ENCODE peak calls at places on chromosomes 16 and 17, in eight cellular contexts. K, Z, B, P, H, N, R and D are unnamed samples. For H3K27me3, the result is how much of the 10 kb centered on the place peaks cover.

GRCh38 chr17:68509151-68510057 is 2.8 kb upstream of the PRKAR1A start:
- DNase-seq in Z (peak), N (peak), K (no peak), R (no peak), P (peak), B (no peak), H (no peak), D (no peak)

GRCh38 chr16:63038563-63039131 is 1002.4 kb upstream of the CDH8 start:
- DNase-seq in H (no peak), Z (no peak), B (peak), P (no peak), N (no peak), R (no peak), K (no peak), D (no peak)

GRCh38 chr16:27722892-27723450 is 173.0 kb downstream of the KATNIP start:
- DNase-seq in P (no peak), R (peak), K (no peak), N (no peak), Z (no peak), H (no peak), B (no peak), D (no peak)

GRCh38 chr16:57606847-57607501 is 21.5 kb upstream of the ADGRG1 start:
- DNase-seq in R (no peak), H (no peak), K (no peak), B (no peak), P (no peak), N (no peak), Z (no peak), D (no peak)

GRCh38 chr16:31077592-31078199 is 3.5 kb downstream of the ZNF646 start:
- DNase-seq in P (no peak), B (no peak), K (no peak), R (no peak), H (no peak), N (no peak), Z (no peak), D (peak)

GRCh38 chr17:6755731-6756184 is at the start of gene XAF1:
- DNase-seq in B (no peak), R (no peak), P (peak), H (no peak), N (peak), K (peak), Z (no peak), D (no peak)

GRCh38 chr17:74024871-74025531 is 178.5 kb upstream of the RPL38 start:
- DNase-seq in R (peak), B (no peak), H (no peak), N (no peak), K (no peak), P (peak), Z (no peak), D (no peak)

GRCh38 chr17:80782536-80783427 is 208.9 kb upstream of the CHMP6 start:
- DNase-seq in R (peak), P (no peak), N (no peak), B (no peak), Z (no peak), K (peak), H (peak), D (peak)

GRCh38 chr16:47061204-47061603 is 82.5 kb downstream of the NETO2 start:
- DNase-seq in P (no peak), B (no peak), K (no peak), Z (no peak), N (no peak), R (no peak), H (no peak), D (no peak)

GRCh38 chr16:21183995-21184394 is 25.5 kb downstream of the LDAF1 start:
- DNase-seq in H (no peak), K (no peak), R (no peak), P (no peak), Z (no peak), B (no peak), N (no peak), D (no peak)

GRCh38 chr16:694187-694862 is 4.1 kb upstream of the WDR24 start:
- DNase-seq in P (no peak), R (peak), Z (no peak), H (no peak), B (no peak), K (no peak), N (no peak), D (no peak)
- H3K27me3 ChIP-seq in P (under half), R (half or more), Z (half or more), H (under half), B (under half), K (under half), N (half or more), D (under half)

GRCh38 chr17:45222273-45222993 is 748 bp downstream of the FMNL1 start:
- DNase-seq in K (peak), H (no peak), N (no peak), B (no peak), R (no peak), Z (no peak), P (no peak), D (no peak)

GRCh38 chr17:45221081-45221996 is at the start of gene FMNL1:
- DNase-seq in B (peak), N (peak), H (no peak), R (no peak), Z (no peak), P (peak), K (peak), D (peak)

GRCh38 chr17:45220079-45220478 is 1.6 kb upstream of the FMNL1 start:
- DNase-seq in N (no peak), Z (no peak), P (peak), B (no peak), H (no peak), K (no peak), R (no peak), D (no peak)

GRCh38 chr17:45221997-45222272 is 250 bp downstream of the FMNL1 start:
- DNase-seq in H (no peak), Z (no peak), B (no peak), P (no peak), K (no peak), N (no peak), R (no peak), D (no peak)

DNA sequence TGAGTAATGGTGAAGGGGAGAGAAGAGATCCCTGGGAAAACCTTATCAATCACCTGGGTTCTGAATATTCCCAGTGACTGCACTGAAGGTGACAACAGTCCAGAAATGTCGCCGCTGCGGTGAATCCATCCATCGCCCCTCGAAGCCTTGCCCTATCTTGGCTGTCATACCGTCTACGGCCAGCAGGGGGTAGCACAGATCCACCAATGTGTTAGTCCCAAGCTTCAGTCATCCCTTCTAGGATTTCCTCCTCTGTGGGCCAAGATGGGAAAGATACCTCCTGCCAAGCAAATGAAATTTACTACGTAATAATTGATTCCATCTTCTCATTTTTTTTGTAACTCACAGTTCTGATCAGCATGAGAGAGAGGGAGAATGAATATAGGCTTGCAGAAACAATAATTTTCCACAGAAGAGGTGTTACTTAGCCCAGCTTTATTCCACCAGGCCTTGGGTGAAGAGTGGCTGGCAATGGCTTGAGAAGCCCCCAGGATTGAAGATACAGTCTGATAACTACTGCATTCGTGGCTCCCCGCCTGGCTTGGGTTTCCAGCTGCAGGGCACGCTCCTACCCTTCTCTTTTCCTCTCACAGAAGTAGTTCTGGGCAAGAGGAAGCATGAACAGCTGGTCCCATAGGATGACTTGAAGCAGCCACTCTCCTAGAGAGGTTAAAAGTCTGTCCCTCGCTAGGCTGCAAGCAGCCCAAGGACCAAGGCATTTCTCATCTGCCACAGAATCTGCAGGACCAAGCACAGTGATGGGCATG is 2.6 kb upstream of the FMNL1 start:
- DNase-seq in H (peak), P (peak), B (peak), Z (peak), N (peak), R (peak), K (peak), D (peak)
- H3K27me3 ChIP-seq in H (under half), P (under half), B (under half), Z (under half), N (under half), R (half or more), K (under half), D (under half)

GRCh38 chr16:86239381-86239780 is 270.9 kb upstream of the FOXF1 start:
- DNase-seq in R (no peak), Z (no peak), B (no peak), N (no peak), P (no peak), K (no peak), H (no peak), D (no peak)
- H3K27me3 ChIP-seq in R (under half), Z (under half), B (under half), N (under half), P (under half), K (under half), H (under half), D (under half)

DNA sequence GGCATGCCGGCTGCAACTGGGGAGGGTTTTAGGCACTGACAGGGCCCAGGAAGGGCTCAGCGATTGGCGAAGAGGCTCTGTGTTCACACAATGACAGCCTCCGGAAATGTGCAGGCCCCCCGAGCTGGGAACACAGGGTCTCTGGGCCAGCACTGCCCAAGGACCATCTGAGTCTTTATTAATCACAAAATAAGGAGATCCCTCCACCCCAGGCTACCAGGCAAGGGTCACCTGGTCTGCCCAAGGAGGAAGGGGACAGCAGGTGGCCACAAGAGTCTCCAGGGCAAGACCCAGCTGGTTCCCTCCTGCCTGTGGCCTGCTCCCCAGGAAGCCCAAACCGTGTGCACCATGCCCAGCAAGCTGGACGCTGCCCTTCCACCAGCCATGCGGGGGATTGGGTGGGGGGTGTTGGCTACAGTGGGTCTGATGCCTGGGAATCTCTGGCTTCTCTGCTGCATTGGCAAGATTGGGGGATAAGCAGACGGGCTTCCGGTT is 52.1 kb upstream of the TNRC6C start:
- DNase-seq in K (peak), P (no peak), B (no peak), Z (no peak), N (no peak), H (no peak), R (no peak), D (no peak)
- H3K27me3 ChIP-seq in K (under half), P (under half), B (under half), Z (under half), N (under half), H (under half), R (under half), D (under half)